ENCODE peak calls at places on chromosomes 6 and 20, in nine cellular contexts. One of them, this sample, is unnamed.

GRCh38 chr6:37177083-37177949 is 7.4 kb downstream of the PIM1 start:
- DNase-seq in GM13977: no peak
- DNase-seq in fibroblast of lung: no peak
- DNase-seq in cardiac fibroblast: no peak
- DNase-seq in AG04450: no peak
- DNase-seq in endodermal cell: no peak
- DNase-seq in choroid plexus epithelial cell: no peak
- DNase-seq in PC-3: no peak
- DNase-seq in breast epithelium: no peak
- DNase-seq in this sample: no peak

GRCh38 chr6:4693158-4693557 is 83.0 kb upstream of the CDYL start:
- DNase-seq in GM13977: no peak
- DNase-seq in fibroblast of lung: peak; percentile 48
- DNase-seq in cardiac fibroblast: no peak
- DNase-seq in AG04450: no peak
- DNase-seq in endodermal cell: no peak
- DNase-seq in choroid plexus epithelial cell: no peak
- DNase-seq in PC-3: peak; percentile 49
- DNase-seq in breast epithelium: no peak
- DNase-seq in this sample: no peak

GRCh38 chr6:21873562-21873961 is 280.0 kb downstream of the SOX4 start:
- DNase-seq in GM13977: no peak
- DNase-seq in fibroblast of lung: peak; percentile 97
- DNase-seq in cardiac fibroblast: peak; percentile 97
- DNase-seq in AG04450: peak; percentile 72
- DNase-seq in endodermal cell: no peak
- DNase-seq in choroid plexus epithelial cell: peak; percentile 38
- DNase-seq in PC-3: peak; percentile 87
- DNase-seq in breast epithelium: no peak
- DNase-seq in this sample: no peak

GRCh38 chr6:104324305-104324704 is 535.4 kb downstream of the HACE1 start:
- DNase-seq in GM13977: no peak
- DNase-seq in fibroblast of lung: no peak
- DNase-seq in cardiac fibroblast: no peak
- DNase-seq in AG04450: no peak
- DNase-seq in endodermal cell: no peak
- DNase-seq in choroid plexus epithelial cell: no peak
- DNase-seq in PC-3: no peak
- DNase-seq in breast epithelium: no peak
- DNase-seq in this sample: no peak

GRCh38 chr20:17530716-17531536 is at the start of gene BFSP1:
- DNase-seq in GM13977: peak; percentile 61
- DNase-seq in fibroblast of lung: peak; percentile 58
- DNase-seq in cardiac fibroblast: peak; percentile 53
- DNase-seq in AG04450: no peak
- DNase-seq in endodermal cell: peak; percentile 90
- DNase-seq in choroid plexus epithelial cell: peak; percentile 72
- DNase-seq in PC-3: peak; percentile 69
- DNase-seq in breast epithelium: peak; percentile 58
- DNase-seq in this sample: no peak

GRCh38 chr6:33875696-33876095 is 71.9 kb upstream of the MLN start:
- DNase-seq in GM13977: no peak
- DNase-seq in fibroblast of lung: no peak
- DNase-seq in cardiac fibroblast: no peak
- DNase-seq in AG04450: no peak
- DNase-seq in endodermal cell: no peak
- DNase-seq in choroid plexus epithelial cell: no peak
- DNase-seq in PC-3: no peak
- DNase-seq in breast epithelium: no peak
- DNase-seq in this sample: no peak

GRCh38 chr20:890671-891070 is 25.5 kb downstream of the ANGPT4 start:
- DNase-seq in GM13977: no peak
- DNase-seq in fibroblast of lung: no peak
- DNase-seq in cardiac fibroblast: no peak
- DNase-seq in AG04450: no peak
- DNase-seq in endodermal cell: no peak
- DNase-seq in choroid plexus epithelial cell: no peak
- DNase-seq in PC-3: no peak
- DNase-seq in breast epithelium: no peak
- DNase-seq in this sample: no peak

GRCh38 chr20:9059931-9060330 is 9.0 kb upstream of the PLCB4 start:
- DNase-seq in GM13977: no peak
- DNase-seq in fibroblast of lung: peak; percentile 38
- DNase-seq in cardiac fibroblast: no peak
- DNase-seq in AG04450: no peak
- DNase-seq in endodermal cell: no peak
- DNase-seq in choroid plexus epithelial cell: no peak
- DNase-seq in PC-3: peak; percentile 64
- DNase-seq in breast epithelium: no peak
- DNase-seq in this sample: peak; percentile 29

GRCh38 chr6:47733879-47734558 is 35.6 kb downstream of the ADGRF4 start:
- DNase-seq in GM13977: peak; percentile 36
- DNase-seq in fibroblast of lung: peak; percentile 6
- DNase-seq in cardiac fibroblast: peak; percentile 37
- DNase-seq in AG04450: no peak
- DNase-seq in endodermal cell: no peak
- DNase-seq in choroid plexus epithelial cell: peak; percentile 54
- DNase-seq in PC-3: peak; percentile 67
- DNase-seq in breast epithelium: no peak
- DNase-seq in this sample: no peak

GRCh38 chr20:17014217-17014616 is 212.6 kb upstream of the PCSK2 start:
- DNase-seq in GM13977: no peak
- DNase-seq in fibroblast of lung: no peak
- DNase-seq in cardiac fibroblast: no peak
- DNase-seq in AG04450: no peak
- DNase-seq in endodermal cell: no peak
- DNase-seq in choroid plexus epithelial cell: no peak
- DNase-seq in PC-3: no peak
- DNase-seq in breast epithelium: no peak
- DNase-seq in this sample: no peak

GRCh38 chr6:41488392-41489129 is 57.6 kb upstream of the FOXP4 start:
- DNase-seq in GM13977: peak; percentile 61
- DNase-seq in fibroblast of lung: peak; percentile 57
- DNase-seq in cardiac fibroblast: peak; percentile 78
- DNase-seq in AG04450: peak; percentile 71
- DNase-seq in endodermal cell: peak; percentile 92
- DNase-seq in choroid plexus epithelial cell: peak; percentile 90
- DNase-seq in PC-3: no peak
- DNase-seq in breast epithelium: no peak
- DNase-seq in this sample: peak; percentile 65

DNA sequence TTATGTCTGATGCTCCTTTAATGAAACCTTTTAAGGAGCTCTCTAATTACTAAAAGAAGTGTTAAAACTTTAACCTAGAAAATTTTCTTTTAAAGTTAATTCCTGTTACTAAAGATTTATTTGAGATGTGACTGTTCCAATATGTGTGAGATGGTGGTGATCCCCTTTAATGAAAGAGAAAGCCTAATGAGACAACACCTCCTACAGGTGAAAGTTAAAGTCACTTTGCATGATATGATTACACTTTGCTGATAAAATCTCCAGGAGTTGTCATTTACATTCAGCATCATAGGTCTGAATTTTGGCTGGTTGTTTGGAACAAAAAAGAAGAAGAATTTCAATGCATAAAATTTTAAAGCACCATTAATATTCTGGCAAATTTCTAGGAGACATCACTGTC is 307.4 kb downstream of the TRDN start:
- DNase-seq in GM13977: no peak
- DNase-seq in fibroblast of lung: no peak
- DNase-seq in cardiac fibroblast: no peak
- DNase-seq in AG04450: no peak
- DNase-seq in endodermal cell: no peak
- DNase-seq in choroid plexus epithelial cell: no peak
- DNase-seq in PC-3: no peak
- DNase-seq in breast epithelium: no peak
- DNase-seq in this sample: no peak
- TF ChIP-seq CTCF in GM13977: no peak
- TF ChIP-seq CTCF in fibroblast of lung: no peak
- TF ChIP-seq CTCF in cardiac fibroblast: no peak
- TF ChIP-seq CTCF in AG04450: no peak
- TF ChIP-seq CTCF in endodermal cell: peak; percentile 45
- TF ChIP-seq CTCF in choroid plexus epithelial cell: no peak
- TF ChIP-seq CTCF in PC-3: no peak
- TF ChIP-seq CTCF in breast epithelium: no peak
- TF ChIP-seq CTCF in this sample: no peak

GRCh38 chr20:54056762-54057639 is 13.4 kb downstream of the BCAS1 start:
- DNase-seq in GM13977: no peak
- DNase-seq in fibroblast of lung: no peak
- DNase-seq in cardiac fibroblast: no peak
- DNase-seq in AG04450: no peak
- DNase-seq in endodermal cell: no peak
- DNase-seq in choroid plexus epithelial cell: peak; percentile 12
- DNase-seq in PC-3: peak; percentile 48
- DNase-seq in breast epithelium: no peak
- DNase-seq in this sample: no peak
- TF ChIP-seq CTCF in GM13977: peak; percentile 5
- TF ChIP-seq CTCF in fibroblast of lung: no peak
- TF ChIP-seq CTCF in cardiac fibroblast: no peak
- TF ChIP-seq CTCF in AG04450: no peak
- TF ChIP-seq CTCF in endodermal cell: no peak
- TF ChIP-seq CTCF in choroid plexus epithelial cell: peak; percentile 16
- TF ChIP-seq CTCF in PC-3: peak; percentile 60
- TF ChIP-seq CTCF in breast epithelium: no peak
- TF ChIP-seq CTCF in this sample: no peak

DNA sequence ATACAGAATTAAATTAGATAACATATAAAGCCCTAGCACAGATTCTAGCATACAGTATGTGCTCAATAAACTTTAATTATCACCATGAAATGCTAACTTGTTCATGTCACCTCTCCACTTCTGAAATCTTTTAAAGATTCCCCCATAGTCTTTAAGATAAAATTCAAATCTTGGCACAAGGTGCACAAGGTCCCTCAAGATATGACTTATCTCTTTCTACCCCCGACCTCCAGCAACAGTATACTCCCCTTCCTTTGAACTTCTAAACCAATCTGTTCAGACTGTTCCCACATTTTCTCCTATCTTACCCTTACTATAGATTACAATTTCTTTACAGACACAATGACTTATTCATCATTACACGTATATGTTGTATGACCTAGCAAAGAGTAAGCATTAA is 29.0 kb downstream of the SEC63 start:
- DNase-seq in GM13977: no peak
- DNase-seq in fibroblast of lung: no peak
- DNase-seq in cardiac fibroblast: no peak
- DNase-seq in AG04450: no peak
- DNase-seq in endodermal cell: no peak
- DNase-seq in choroid plexus epithelial cell: no peak
- DNase-seq in PC-3: no peak
- DNase-seq in breast epithelium: no peak
- DNase-seq in this sample: no peak
- TF ChIP-seq CTCF in GM13977: no peak
- TF ChIP-seq CTCF in fibroblast of lung: no peak
- TF ChIP-seq CTCF in cardiac fibroblast: no peak
- TF ChIP-seq CTCF in AG04450: no peak
- TF ChIP-seq CTCF in endodermal cell: no peak
- TF ChIP-seq CTCF in choroid plexus epithelial cell: no peak
- TF ChIP-seq CTCF in PC-3: no peak
- TF ChIP-seq CTCF in breast epithelium: no peak
- TF ChIP-seq CTCF in this sample: no peak

DNA sequence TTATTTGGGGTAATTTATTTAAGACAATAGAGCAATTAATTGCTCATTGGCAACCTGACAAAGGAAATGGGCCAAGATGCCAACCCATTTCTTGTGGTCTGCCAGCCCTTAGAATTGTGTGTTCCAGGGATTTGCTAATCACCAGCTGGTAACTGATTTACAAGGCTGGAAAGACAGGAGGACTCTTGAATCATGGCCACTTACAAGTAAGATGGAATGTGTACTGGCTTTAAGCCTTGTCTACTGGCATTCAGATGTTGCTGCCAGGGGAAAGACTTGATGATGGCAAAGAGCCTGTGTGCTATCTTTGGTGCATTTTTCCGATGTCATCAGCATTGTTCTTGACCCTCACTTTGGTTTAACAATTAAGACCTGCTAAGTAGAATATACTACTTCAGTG is 91.0 kb downstream of the BCKDHB start:
- DNase-seq in GM13977: no peak
- DNase-seq in fibroblast of lung: peak; percentile 25
- DNase-seq in cardiac fibroblast: no peak
- DNase-seq in AG04450: no peak
- DNase-seq in endodermal cell: no peak
- DNase-seq in choroid plexus epithelial cell: no peak
- DNase-seq in PC-3: no peak
- DNase-seq in breast epithelium: no peak
- DNase-seq in this sample: peak; percentile 86
- TF ChIP-seq CTCF in GM13977: no peak
- TF ChIP-seq CTCF in fibroblast of lung: no peak
- TF ChIP-seq CTCF in cardiac fibroblast: no peak
- TF ChIP-seq CTCF in AG04450: no peak
- TF ChIP-seq CTCF in endodermal cell: no peak
- TF ChIP-seq CTCF in choroid plexus epithelial cell: no peak
- TF ChIP-seq CTCF in PC-3: no peak
- TF ChIP-seq CTCF in breast epithelium: no peak
- TF ChIP-seq CTCF in this sample: no peak

DNA sequence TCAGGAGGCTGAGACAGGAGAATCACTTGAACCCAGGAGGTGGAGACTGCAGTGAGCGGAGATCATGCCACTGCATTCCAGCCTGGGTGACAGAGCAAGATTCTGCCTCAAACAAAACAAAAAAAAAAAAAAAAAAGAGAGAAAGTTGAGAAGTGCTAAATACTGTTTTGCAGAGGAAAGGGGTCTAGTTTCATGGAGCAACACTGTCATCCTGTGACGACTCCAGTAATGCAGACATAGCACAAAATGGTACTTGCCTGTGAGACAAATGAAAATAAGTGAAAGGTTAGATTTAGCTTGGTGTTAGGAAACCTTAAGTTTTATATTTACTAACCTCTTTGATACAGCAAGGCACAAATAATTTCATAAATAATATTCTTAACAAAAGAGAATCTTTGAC is 29.7 kb downstream of the CEP162 start:
- DNase-seq in GM13977: no peak
- DNase-seq in fibroblast of lung: no peak
- DNase-seq in cardiac fibroblast: no peak
- DNase-seq in AG04450: no peak
- DNase-seq in endodermal cell: no peak
- DNase-seq in choroid plexus epithelial cell: peak; percentile 24
- DNase-seq in PC-3: no peak
- DNase-seq in breast epithelium: no peak
- DNase-seq in this sample: no peak
- TF ChIP-seq CTCF in GM13977: no peak
- TF ChIP-seq CTCF in fibroblast of lung: no peak
- TF ChIP-seq CTCF in cardiac fibroblast: no peak
- TF ChIP-seq CTCF in AG04450: no peak
- TF ChIP-seq CTCF in endodermal cell: peak; percentile 60
- TF ChIP-seq CTCF in choroid plexus epithelial cell: peak; percentile 16
- TF ChIP-seq CTCF in PC-3: no peak
- TF ChIP-seq CTCF in breast epithelium: no peak
- TF ChIP-seq CTCF in this sample: no peak